ENCODE peak calls at places on chromosomes 16 and 17, in six cellular contexts. One of them, this sample, is unnamed.
A peak's percentile ranks its signal among the peaks of the same experiment; 100 is the strongest.

GRCh38 chr17:1928976-1929375 is 96.2 kb downstream of the RTN4RL1 start:
- DNase-seq in stimulated activated naive CD8-positive, alpha-beta T cell treated with anti-CD3 and anti-CD28 coated beads, Interleukin-15, amount 100 ng/mL, for 72 hours: no peak
- DNase-seq in prostate gland: no peak
- DNase-seq in EL: no peak
- DNase-seq in astrocyte of the spinal cord: no peak
- DNase-seq in GM18507: no peak
- DNase-seq in this sample: no peak

GRCh38 chr17:38451840-38452529 is 23.7 kb downstream of the ARHGAP23 start:
- DNase-seq in GM18507: no peak
- DNase-seq in stimulated activated naive CD8-positive, alpha-beta T cell treated with anti-CD3 and anti-CD28 coated beads, Interleukin-15, amount 100 ng/mL, for 72 hours: no peak
- DNase-seq in astrocyte of the spinal cord: peak; percentile 92
- DNase-seq in prostate gland: no peak
- DNase-seq in EL: peak; percentile 98
- DNase-seq in this sample: no peak

GRCh38 chr16:87407511-87408112 is 15.5 kb downstream of the MAP1LC3B start:
- DNase-seq in stimulated activated naive CD8-positive, alpha-beta T cell treated with anti-CD3 and anti-CD28 coated beads, Interleukin-15, amount 100 ng/mL, for 72 hours: no peak
- DNase-seq in astrocyte of the spinal cord: peak; percentile 36
- DNase-seq in GM18507: no peak
- DNase-seq in prostate gland: no peak
- DNase-seq in EL: peak; percentile 17
- DNase-seq in this sample: peak; percentile 84

GRCh38 chr16:23145608-23146007 is 3.6 kb downstream of the USP31 start:
- DNase-seq in stimulated activated naive CD8-positive, alpha-beta T cell treated with anti-CD3 and anti-CD28 coated beads, Interleukin-15, amount 100 ng/mL, for 72 hours: no peak
- DNase-seq in prostate gland: no peak
- DNase-seq in EL: peak; percentile 80
- DNase-seq in astrocyte of the spinal cord: peak; percentile 73
- DNase-seq in GM18507: no peak
- DNase-seq in this sample: no peak

GRCh38 chr17:80615311-80615710 is 70.7 kb downstream of the RPTOR start:
- DNase-seq in prostate gland: no peak
- DNase-seq in GM18507: no peak
- DNase-seq in astrocyte of the spinal cord: no peak
- DNase-seq in EL: no peak
- DNase-seq in stimulated activated naive CD8-positive, alpha-beta T cell treated with anti-CD3 and anti-CD28 coated beads, Interleukin-15, amount 100 ng/mL, for 72 hours: no peak
- DNase-seq in this sample: no peak

GRCh38 chr16:80526418-80527061 is 14.3 kb upstream of the DYNLRB2 start:
- DNase-seq in stimulated activated naive CD8-positive, alpha-beta T cell treated with anti-CD3 and anti-CD28 coated beads, Interleukin-15, amount 100 ng/mL, for 72 hours: peak; percentile 43
- DNase-seq in prostate gland: peak; percentile 50
- DNase-seq in GM18507: peak; percentile 4
- DNase-seq in astrocyte of the spinal cord: peak; percentile 69
- DNase-seq in EL: peak; percentile 53
- DNase-seq in this sample: no peak

GRCh38 chr17:76404256-76404655 is 19.8 kb downstream of the SPHK1 start:
- DNase-seq in stimulated activated naive CD8-positive, alpha-beta T cell treated with anti-CD3 and anti-CD28 coated beads, Interleukin-15, amount 100 ng/mL, for 72 hours: no peak
- DNase-seq in astrocyte of the spinal cord: no peak
- DNase-seq in EL: no peak
- DNase-seq in prostate gland: no peak
- DNase-seq in GM18507: no peak
- DNase-seq in this sample: no peak

GRCh38 chr17:37079735-37080134 is 131.0 kb downstream of the AATF start:
- DNase-seq in astrocyte of the spinal cord: no peak
- DNase-seq in GM18507: no peak
- DNase-seq in prostate gland: no peak
- DNase-seq in stimulated activated naive CD8-positive, alpha-beta T cell treated with anti-CD3 and anti-CD28 coated beads, Interleukin-15, amount 100 ng/mL, for 72 hours: no peak
- DNase-seq in EL: peak; percentile 19
- DNase-seq in this sample: no peak

GRCh38 chr17:10683853-10684252 is 13.5 kb downstream of the SCO1 start:
- DNase-seq in prostate gland: no peak
- DNase-seq in GM18507: no peak
- DNase-seq in EL: peak; percentile 47
- DNase-seq in astrocyte of the spinal cord: no peak
- DNase-seq in stimulated activated naive CD8-positive, alpha-beta T cell treated with anti-CD3 and anti-CD28 coated beads, Interleukin-15, amount 100 ng/mL, for 72 hours: no peak
- DNase-seq in this sample: no peak

This sample was measured in GM12878.